ENCODE peak calls at places on chromosomes 2 and 18, in seven cellular contexts. A is mesendoderm, C is IMR-90, V is H9, L is H1, N is neuronal stem cell, X is trophoblast cell. Z is an unnamed sample.

GRCh38 chr2:207727256-207727655 is 15.8 kb downstream of the CCNYL1 start:
- DNase-seq in A (no peak), C (peak; percentile 25), V (no peak), L (no peak), N (no peak), X (no peak), Z (no peak)

GRCh38 chr2:38692636-38693318 is 26.9 kb downstream of the GALM start:
- DNase-seq in A (no peak), C (no peak), V (no peak), L (no peak), N (no peak), X (peak; percentile 91), Z (no peak)

GRCh38 chr2:45121236-45121927 is 112.1 kb upstream of the SIX2 start:
- DNase-seq in A (no peak), C (no peak), V (no peak), L (peak; percentile 24), N (no peak), X (no peak), Z (no peak)

GRCh38 chr2:218217366-218218309 is 649 bp downstream of the ARPC2 start:
- DNase-seq in A (peak; percentile 68), C (peak; percentile 23), V (peak; percentile 36), L (peak; percentile 66), N (peak; percentile 31), X (peak; percentile 85), Z (peak; percentile 58)

GRCh38 chr2:69797235-69797634 is 32.2 kb upstream of the GMCL1 start:
- DNase-seq in A (no peak), C (no peak), V (no peak), L (no peak), N (no peak), X (peak; percentile 35), Z (no peak)

GRCh38 chr2:224887159-224887558 is 155.1 kb downstream of the DOCK10 start:
- DNase-seq in A (no peak), C (peak; percentile 56), V (no peak), L (no peak), N (no peak), X (no peak), Z (no peak)

GRCh38 chr2:58428553-58429284 is 187.6 kb upstream of the FANCL start:
- DNase-seq in A (peak; percentile 89), C (no peak), V (peak; percentile 84), L (peak; percentile 82), N (peak; percentile 74), X (peak; percentile 38), Z (peak; percentile 22)

GRCh38 chr2:167697194-167697593 is 550.2 kb downstream of the STK39 start:
- DNase-seq in A (peak; percentile 40), C (no peak), V (peak; percentile 32), L (no peak), N (no peak), X (no peak), Z (no peak)

GRCh38 chr2:132037527-132038178 is 124.1 kb downstream of the ANKRD30BL start:
- DNase-seq in A (peak; percentile 44), C (no peak), V (peak; percentile 68), L (peak; percentile 69), N (peak; percentile 36), X (peak; percentile 7), Z (no peak)

GRCh38 chr18:54958711-54959625 is at the start of gene CCDC68:
- DNase-seq in A (peak; percentile 23), C (no peak), V (peak; percentile 59), L (peak; percentile 72), N (peak; percentile 21), X (peak; percentile 67), Z (peak; percentile 51)

GRCh38 chr2:12587729-12588522 is 128.8 kb upstream of the TRIB2 start:
- DNase-seq in A (no peak), C (peak; percentile 96), V (no peak), L (no peak), N (no peak), X (peak; percentile 57), Z (peak; percentile 94)

GRCh38 chr2:21175895-21176646 is 52.3 kb downstream of the TDRD15 start:
- DNase-seq in A (peak; percentile 31), C (peak; percentile 18), V (no peak), L (no peak), N (no peak), X (peak; percentile 68), Z (peak; percentile 43)

GRCh38 chr2:69989017-69989416 is 27.6 kb upstream of the ASPRV1 start:
- DNase-seq in A (no peak), C (no peak), V (no peak), L (no peak), N (no peak), X (no peak), Z (no peak)

GRCh38 chr2:84946204-84947009 is 24.6 kb upstream of the KCMF1 start:
- DNase-seq in A (no peak), C (peak; percentile 91), V (no peak), L (no peak), N (no peak), X (peak; percentile 84), Z (peak; percentile 74)

GRCh38 chr2:27088644-27089043 is 2.1 kb downstream of the KHK start:
- DNase-seq in A (no peak), C (no peak), V (no peak), L (no peak), N (no peak), X (no peak), Z (no peak)

GRCh38 chr2:216006164-216006663 is 7.1 kb downstream of the MREG start:
- DNase-seq in A (peak; percentile 90), C (no peak), V (peak; percentile 85), L (peak; percentile 73), N (no peak), X (peak; percentile 46), Z (no peak)

GRCh38 chr18:48621240-48621639 is 82.4 kb downstream of the CTIF start:
- DNase-seq in A (peak; percentile 72), C (peak; percentile 93), V (no peak), L (no peak), N (no peak), X (peak; percentile 51), Z (peak; percentile 82)

DNA sequence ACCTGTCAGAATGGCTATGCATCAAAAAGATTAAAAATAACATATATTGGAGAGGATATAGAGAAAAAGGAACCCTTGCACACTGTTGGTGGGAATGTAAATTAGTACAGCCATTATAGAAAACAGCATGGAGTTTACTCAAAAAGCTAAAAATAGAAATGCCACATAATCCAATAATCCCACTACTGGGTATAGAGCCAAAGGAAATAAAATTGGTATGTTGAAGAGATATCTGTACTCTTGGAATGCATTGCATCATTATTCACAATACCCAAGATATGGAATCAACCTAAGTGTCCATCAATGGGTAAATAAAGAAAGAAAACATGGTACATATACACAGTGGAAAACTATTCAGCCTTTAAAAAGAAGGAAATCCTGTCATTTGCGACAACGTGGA is 77.2 kb downstream of the C1D start:
- DNase-seq in A (no peak), C (no peak), V (no peak), L (no peak), N (no peak), X (no peak), Z (no peak)
- H3K23ac ChIP-seq in A (no peak overlapping the region), C (no peak overlapping the region), V (no peak overlapping the region), L (no peak overlapping the region), N (no peak overlapping the region), X (no peak overlapping the region), Z (no peak overlapping the region)

GRCh38 chr2:42123426-42123825 is 45.7 kb upstream of the EML4 start:
- DNase-seq in A (no peak), C (no peak), V (no peak), L (no peak), N (no peak), X (no peak), Z (no peak)
- H3K23ac ChIP-seq in A (no peak overlapping the region), C (no peak overlapping the region), V (no peak overlapping the region), L (no peak overlapping the region), N (no peak overlapping the region), X (no peak overlapping the region), Z (no peak overlapping the region)

GRCh38 chr2:3669656-3670055 is 11.7 kb downstream of the ALLC start:
- DNase-seq in A (no peak), C (no peak), V (peak; percentile 20), L (peak; percentile 26), N (no peak), X (no peak), Z (no peak)

GRCh38 chr2:3674446-3674845 is 16.4 kb downstream of the ALLC start:
- DNase-seq in A (no peak), C (no peak), V (no peak), L (no peak), N (no peak), X (no peak), Z (no peak)

GRCh38 chr2:3670376-3670775 is 12.4 kb downstream of the ALLC start:
- DNase-seq in A (no peak), C (no peak), V (no peak), L (peak; percentile 31), N (no peak), X (no peak), Z (no peak)

GRCh38 chr2:3672861-3673670 is 15.1 kb downstream of the ALLC start:
- DNase-seq in A (no peak), C (no peak), V (no peak), L (no peak), N (no peak), X (no peak), Z (no peak)

GRCh38 chr2:3670941-3671340 is 12.9 kb downstream of the ALLC start:
- DNase-seq in A (no peak), C (no peak), V (no peak), L (peak; percentile 16), N (no peak), X (no peak), Z (no peak)
- H3K23ac ChIP-seq in A (no peak overlapping the region), C (no peak overlapping the region), V (no peak overlapping the region), L (no peak overlapping the region), N (no peak overlapping the region), X (no peak overlapping the region), Z (no peak overlapping the region)

DNA sequence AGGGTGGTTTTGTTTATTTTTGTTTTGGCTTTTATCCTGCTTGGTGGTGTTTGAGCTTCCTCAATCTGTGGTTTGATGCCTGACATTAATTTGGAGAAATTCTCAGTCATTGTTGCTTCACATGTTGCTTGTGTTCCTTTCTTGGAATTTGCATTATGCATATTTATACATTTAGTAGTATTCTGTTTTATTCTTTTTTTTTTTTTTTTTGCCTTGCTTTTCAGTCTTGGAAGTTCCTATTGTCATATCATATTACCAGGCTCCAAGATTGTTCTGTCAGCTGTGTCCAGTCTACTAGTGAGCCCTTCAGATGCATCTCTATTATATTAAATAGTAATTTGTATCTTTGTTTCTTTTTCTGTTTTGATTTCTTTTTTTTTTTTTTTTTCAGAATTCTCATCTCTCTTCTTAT is 77.0 kb downstream of the EPC2 start:
- DNase-seq in A (no peak), C (peak; percentile 11), V (no peak), L (no peak), N (no peak), X (no peak), Z (no peak)
- H3K23ac ChIP-seq in A (no peak overlapping the region), C (no peak overlapping the region), V (no peak overlapping the region), L (no peak overlapping the region), N (no peak overlapping the region), X (no peak overlapping the region), Z (no peak overlapping the region)